ENCODE peak calls at places on chromosomes 11 and 22, in five cellular contexts. P, D, H, X and T are unnamed samples.

GRCh38 chr11:33742249-33742851 is 6.1 kb upstream of the CD59 start:
- DNase-seq in D (no peak), H (no peak), P (no peak), X (no peak), T (no peak)

GRCh38 chr22:44026630-44027511 is 2.8 kb downstream of the PARVB start:
- DNase-seq in X (peak; percentile 87), P (no peak), H (no peak), D (no peak), T (peak; percentile 41)

GRCh38 chr22:29617922-29618629 is 14.6 kb downstream of the NF2 start:
- DNase-seq in X (no peak), D (peak; percentile 14), H (no peak), P (no peak), T (no peak)

GRCh38 chr22:18994780-18995711 is 59.0 kb upstream of the PRODH start:
- DNase-seq in P (no peak), X (no peak), D (no peak), H (no peak), T (no peak)

GRCh38 chr11:13834463-13834862 is 128.1 kb upstream of the SPON1 start:
- DNase-seq in H (peak; percentile 12), X (no peak), P (no peak), D (no peak), T (no peak)

GRCh38 chr22:45006101-45006872 is 3.5 kb downstream of the PHF21B start:
- DNase-seq in H (no peak), P (no peak), X (no peak), D (no peak), T (no peak)

GRCh38 chr11:87215236-87215635 is 177.5 kb downstream of the TMEM135 start:
- DNase-seq in D (no peak), P (no peak), H (no peak), X (no peak), T (no peak)

GRCh38 chr11:2574043-2574552 is 125.7 kb downstream of the KCNQ1OT1 start:
- DNase-seq in D (no peak), X (peak; percentile 63), H (no peak), P (peak; percentile 15), T (no peak)

GRCh38 chr11:26985941-26986340 is 8.0 kb upstream of the FIBIN start:
- DNase-seq in X (no peak), D (no peak), P (no peak), H (no peak), T (no peak)

GRCh38 chr22:50705219-50705691 is 32.6 kb downstream of the SHANK3 start:
- DNase-seq in X (peak; percentile 92), P (peak; percentile 83), D (no peak), H (peak; percentile 70), T (no peak)

GRCh38 chr22:49789289-49790141 is 38.2 kb downstream of the BRD1 start:
- DNase-seq in D (no peak), X (peak; percentile 79), P (no peak), H (no peak), T (no peak)

GRCh38 chr11:123718075-123718868 is 23.2 kb downstream of the ZNF202 start:
- DNase-seq in X (no peak), P (no peak), D (no peak), H (no peak), T (no peak)
- TF ChIP-seq CTCF in X (no peak), P (no peak), D (no peak), H (no peak), T (no peak)

GRCh38 chr11:64040684-64041267 is 5.0 kb downstream of the FLRT1 start:
- DNase-seq in D (no peak), P (no peak), H (no peak), X (no peak), T (no peak)
- TF ChIP-seq CTCF in D (peak; percentile 22), P (no peak), H (peak; percentile 63), X (peak; percentile 45), T (no peak)

GRCh38 chr11:79438631-79439429 is 2.0 kb downstream of the TENM4 start:
- DNase-seq in D (no peak), X (no peak), H (no peak), P (no peak), T (no peak)

GRCh38 chr11:79441159-79441875 is 487 bp upstream of the TENM4 start:
- DNase-seq in X (no peak), P (no peak), H (no peak), D (no peak), T (no peak)

GRCh38 chr11:79439430-79439892 is 1.4 kb downstream of the TENM4 start:
- DNase-seq in D (no peak), P (no peak), X (no peak), H (no peak), T (no peak)

GRCh38 chr11:79440451-79441158 is at the start of gene TENM4:
- DNase-seq in D (peak; percentile 43), P (peak; percentile 52), H (peak; percentile 67), X (peak; percentile 83), T (peak; percentile 24)

GRCh38 chr11:79439893-79440450 is 858 bp downstream of the TENM4 start:
- DNase-seq in D (no peak), P (peak; percentile 34), H (peak; percentile 45), X (peak; percentile 83), T (no peak)
- TF ChIP-seq CTCF in D (no peak), P (no peak), H (peak; percentile 26), X (no peak), T (no peak)

GRCh38 chr11:102934735-102935134 is 20.8 kb downstream of the MMP13 start:
- DNase-seq in D (no peak), H (no peak), P (no peak), X (no peak), T (no peak)

GRCh38 chr11:102936864-102937509 is 18.5 kb downstream of the MMP13 start:
- DNase-seq in H (no peak), D (no peak), P (no peak), X (no peak), T (no peak)

GRCh38 chr11:102932678-102933077 is 22.9 kb downstream of the MMP13 start:
- DNase-seq in X (no peak), H (no peak), P (no peak), D (no peak), T (no peak)

GRCh38 chr11:102933627-102934026 is 21.9 kb downstream of the MMP13 start:
- DNase-seq in P (no peak), H (no peak), D (no peak), X (no peak), T (no peak)

DNA sequence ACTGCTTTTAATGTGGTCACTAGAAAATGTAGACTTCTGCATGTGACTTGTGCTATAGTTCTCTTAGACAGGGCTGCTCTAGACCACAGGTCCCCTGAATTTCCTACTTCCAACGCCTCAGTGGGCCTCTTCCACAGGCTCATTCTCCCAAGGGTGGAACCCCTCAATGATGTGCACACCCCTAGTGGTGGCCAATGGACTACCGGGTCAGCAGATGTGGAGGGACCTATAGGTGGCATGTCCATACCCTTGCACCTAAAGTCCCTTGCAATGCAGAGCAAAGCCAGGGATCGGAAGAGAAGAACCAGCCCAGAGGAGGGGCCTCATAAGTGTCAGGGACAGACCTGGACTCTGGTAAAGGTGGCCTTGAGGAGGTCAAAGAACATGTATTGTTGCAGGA is 20.0 kb downstream of the MMP13 start:
- DNase-seq in P (no peak), X (no peak), D (no peak), H (no peak), T (no peak)
- TF ChIP-seq CTCF in P (no peak), X (no peak), D (no peak), H (no peak), T (no peak)

GRCh38 chr11:119262668-119263351 is 54.1 kb downstream of the MCAM start:
- DNase-seq in P (no peak), D (no peak), X (no peak), H (no peak), T (no peak)
- TF ChIP-seq CTCF in P (no peak), D (no peak), X (no peak), H (no peak), T (no peak)

GRCh38 chr22:37999640-38000272 is 15.4 kb upstream of the SOX10 start:
- DNase-seq in H (no peak), P (no peak), X (no peak), D (no peak), T (no peak)
- TF ChIP-seq CTCF in H (no peak), P (no peak), X (no peak), D (no peak), T (no peak)